ENCODE peak calls at places on chromosomes 1 and 21, in nine cellular contexts. One of them, this sample, is unnamed. For H3K36me3, the result is how much of the 10 kb centered on the place peaks cover.

GRCh38 chr1:101484896-101485412 is 248.1 kb downstream of the S1PR1 start:
- DNase-seq in body of pancreas: no peak
- DNase-seq in colonic mucosa: no peak
- DNase-seq in heart left ventricle: no peak
- DNase-seq in upper lobe of right lung: no peak
- DNase-seq in IMR-90: no peak
- DNase-seq in brain microvascular endothelial cell: no peak
- DNase-seq in thyroid gland: no peak
- DNase-seq in ascending aorta: no peak
- DNase-seq in this sample: no peak

GRCh38 chr1:94865369-94865768 is 45.2 kb downstream of the SLC44A3 start:
- DNase-seq in body of pancreas: peak
- DNase-seq in colonic mucosa: no peak
- DNase-seq in heart left ventricle: no peak
- DNase-seq in upper lobe of right lung: no peak
- DNase-seq in IMR-90: peak
- DNase-seq in brain microvascular endothelial cell: no peak
- DNase-seq in thyroid gland: no peak
- DNase-seq in ascending aorta: no peak
- DNase-seq in this sample: no peak

GRCh38 chr1:156500578-156500846 is at the start of gene MEF2D:
- DNase-seq in body of pancreas: no peak
- DNase-seq in colonic mucosa: no peak
- DNase-seq in heart left ventricle: no peak
- DNase-seq in upper lobe of right lung: no peak
- DNase-seq in IMR-90: no peak
- DNase-seq in brain microvascular endothelial cell: no peak
- DNase-seq in thyroid gland: peak
- DNase-seq in ascending aorta: no peak
- DNase-seq in this sample: no peak

GRCh38 chr1:168453056-168453455 is 90.7 kb downstream of the XCL2 start:
- DNase-seq in body of pancreas: no peak
- DNase-seq in colonic mucosa: no peak
- DNase-seq in heart left ventricle: no peak
- DNase-seq in upper lobe of right lung: no peak
- DNase-seq in IMR-90: no peak
- DNase-seq in brain microvascular endothelial cell: no peak
- DNase-seq in thyroid gland: no peak
- DNase-seq in ascending aorta: no peak
- DNase-seq in this sample: no peak

GRCh38 chr1:147077081-147077480 is 95.2 kb downstream of the PRKAB2 start:
- DNase-seq in body of pancreas: no peak
- DNase-seq in colonic mucosa: no peak
- DNase-seq in heart left ventricle: no peak
- DNase-seq in upper lobe of right lung: no peak
- DNase-seq in IMR-90: no peak
- DNase-seq in brain microvascular endothelial cell: no peak
- DNase-seq in thyroid gland: no peak
- DNase-seq in ascending aorta: no peak
- DNase-seq in this sample: no peak

GRCh38 chr1:68321084-68321685 is 88.9 kb upstream of the WLS start:
- DNase-seq in body of pancreas: peak
- DNase-seq in colonic mucosa: peak
- DNase-seq in heart left ventricle: peak
- DNase-seq in upper lobe of right lung: peak
- DNase-seq in IMR-90: peak
- DNase-seq in brain microvascular endothelial cell: peak
- DNase-seq in thyroid gland: peak
- DNase-seq in ascending aorta: peak
- DNase-seq in this sample: peak

GRCh38 chr1:37989381-37989930 is 366 bp downstream of the SF3A3 start:
- DNase-seq in body of pancreas: peak
- DNase-seq in colonic mucosa: peak
- DNase-seq in heart left ventricle: peak
- DNase-seq in upper lobe of right lung: peak
- DNase-seq in IMR-90: peak
- DNase-seq in brain microvascular endothelial cell: no peak
- DNase-seq in thyroid gland: no peak
- DNase-seq in ascending aorta: peak
- DNase-seq in this sample: peak

GRCh38 chr1:201690528-201690927 is 138.4 kb upstream of the IPO9 start:
- DNase-seq in body of pancreas: no peak
- DNase-seq in colonic mucosa: no peak
- DNase-seq in heart left ventricle: no peak
- DNase-seq in upper lobe of right lung: no peak
- DNase-seq in IMR-90: no peak
- DNase-seq in brain microvascular endothelial cell: no peak
- DNase-seq in thyroid gland: no peak
- DNase-seq in ascending aorta: no peak
- DNase-seq in this sample: no peak

GRCh38 chr1:224169876-224170275 is 13.2 kb upstream of the DEGS1 start:
- DNase-seq in body of pancreas: no peak
- DNase-seq in colonic mucosa: no peak
- DNase-seq in heart left ventricle: no peak
- DNase-seq in upper lobe of right lung: no peak
- DNase-seq in IMR-90: no peak
- DNase-seq in brain microvascular endothelial cell: no peak
- DNase-seq in thyroid gland: no peak
- DNase-seq in ascending aorta: no peak
- DNase-seq in this sample: no peak

GRCh38 chr21:15592271-15592860 is 137.4 kb upstream of the USP25 start:
- DNase-seq in body of pancreas: no peak
- DNase-seq in colonic mucosa: no peak
- DNase-seq in heart left ventricle: no peak
- DNase-seq in upper lobe of right lung: no peak
- DNase-seq in IMR-90: peak
- DNase-seq in brain microvascular endothelial cell: peak
- DNase-seq in thyroid gland: no peak
- DNase-seq in ascending aorta: no peak
- DNase-seq in this sample: peak

GRCh38 chr1:77282187-77282865 is 507 bp downstream of the AK5 start:
- DNase-seq in body of pancreas: peak
- DNase-seq in colonic mucosa: no peak
- DNase-seq in heart left ventricle: peak
- DNase-seq in upper lobe of right lung: peak
- DNase-seq in IMR-90: peak
- DNase-seq in brain microvascular endothelial cell: no peak
- DNase-seq in thyroid gland: peak
- DNase-seq in ascending aorta: no peak
- DNase-seq in this sample: no peak

GRCh38 chr21:31873696-31874599 is 1.1 kb downstream of the HUNK start:
- DNase-seq in body of pancreas: peak
- DNase-seq in colonic mucosa: peak
- DNase-seq in heart left ventricle: peak
- DNase-seq in upper lobe of right lung: peak
- DNase-seq in IMR-90: peak
- DNase-seq in brain microvascular endothelial cell: no peak
- DNase-seq in thyroid gland: peak
- DNase-seq in ascending aorta: no peak
- DNase-seq in this sample: peak

GRCh38 chr1:199272107-199272506 is 633.3 kb downstream of the PTPRC start:
- DNase-seq in body of pancreas: no peak
- DNase-seq in colonic mucosa: no peak
- DNase-seq in heart left ventricle: no peak
- DNase-seq in upper lobe of right lung: no peak
- DNase-seq in IMR-90: peak
- DNase-seq in brain microvascular endothelial cell: peak
- DNase-seq in thyroid gland: no peak
- DNase-seq in ascending aorta: no peak
- DNase-seq in this sample: no peak

GRCh38 chr1:16605213-16605525 is 8.2 kb downstream of the NBPF1 start:
- DNase-seq in body of pancreas: no peak
- DNase-seq in colonic mucosa: no peak
- DNase-seq in heart left ventricle: no peak
- DNase-seq in upper lobe of right lung: no peak
- DNase-seq in IMR-90: peak
- DNase-seq in brain microvascular endothelial cell: no peak
- DNase-seq in thyroid gland: no peak
- DNase-seq in ascending aorta: no peak
- DNase-seq in this sample: no peak

GRCh38 chr1:219771039-219771438 is 157.3 kb downstream of the SLC30A10 start:
- DNase-seq in body of pancreas: no peak
- DNase-seq in colonic mucosa: no peak
- DNase-seq in heart left ventricle: no peak
- DNase-seq in upper lobe of right lung: no peak
- DNase-seq in IMR-90: peak
- DNase-seq in brain microvascular endothelial cell: peak
- DNase-seq in thyroid gland: no peak
- DNase-seq in ascending aorta: no peak
- DNase-seq in this sample: no peak

GRCh38 chr1:86706018-86706417 is 1.6 kb downstream of the SH3GLB1 start:
- DNase-seq in body of pancreas: no peak
- DNase-seq in colonic mucosa: no peak
- DNase-seq in heart left ventricle: no peak
- DNase-seq in upper lobe of right lung: no peak
- DNase-seq in IMR-90: no peak
- DNase-seq in brain microvascular endothelial cell: no peak
- DNase-seq in thyroid gland: no peak
- DNase-seq in ascending aorta: no peak
- DNase-seq in this sample: no peak

GRCh38 chr1:5949761-5950100 is 42.5 kb downstream of the NPHP4 start:
- DNase-seq in body of pancreas: no peak
- DNase-seq in colonic mucosa: no peak
- DNase-seq in heart left ventricle: no peak
- DNase-seq in upper lobe of right lung: peak
- DNase-seq in IMR-90: no peak
- DNase-seq in brain microvascular endothelial cell: no peak
- DNase-seq in thyroid gland: no peak
- DNase-seq in ascending aorta: peak
- DNase-seq in this sample: no peak

GRCh38 chr1:230548357-230548756 is 93.9 kb upstream of the COG2 start:
- DNase-seq in body of pancreas: peak
- DNase-seq in colonic mucosa: peak
- DNase-seq in heart left ventricle: no peak
- DNase-seq in upper lobe of right lung: no peak
- DNase-seq in IMR-90: no peak
- DNase-seq in brain microvascular endothelial cell: no peak
- DNase-seq in thyroid gland: no peak
- DNase-seq in ascending aorta: no peak
- DNase-seq in this sample: no peak

GRCh38 chr1:30697571-30697970 is 25.8 kb downstream of the MATN1 start:
- DNase-seq in body of pancreas: no peak
- DNase-seq in colonic mucosa: no peak
- DNase-seq in heart left ventricle: peak
- DNase-seq in upper lobe of right lung: no peak
- DNase-seq in IMR-90: no peak
- DNase-seq in brain microvascular endothelial cell: no peak
- DNase-seq in thyroid gland: no peak
- DNase-seq in ascending aorta: no peak
- DNase-seq in this sample: no peak

GRCh38 chr1:103106426-103107321 is 1.6 kb downstream of the COL11A1 start:
- DNase-seq in body of pancreas: peak
- DNase-seq in colonic mucosa: no peak
- DNase-seq in heart left ventricle: no peak
- DNase-seq in upper lobe of right lung: peak
- DNase-seq in IMR-90: peak
- DNase-seq in brain microvascular endothelial cell: peak
- DNase-seq in thyroid gland: peak
- DNase-seq in ascending aorta: peak
- DNase-seq in this sample: peak

GRCh38 chr1:27503961-27504587 is 14.1 kb upstream of the WASF2 start:
- DNase-seq in body of pancreas: no peak
- DNase-seq in colonic mucosa: no peak
- DNase-seq in heart left ventricle: peak
- DNase-seq in upper lobe of right lung: no peak
- DNase-seq in IMR-90: peak
- DNase-seq in brain microvascular endothelial cell: no peak
- DNase-seq in thyroid gland: no peak
- DNase-seq in ascending aorta: peak
- DNase-seq in this sample: peak
- H3K4me3 ChIP-seq in body of pancreas: no peak
- H3K4me3 ChIP-seq in colonic mucosa: no peak
- H3K4me3 ChIP-seq in heart left ventricle: peak
- H3K4me3 ChIP-seq in upper lobe of right lung: peak
- H3K4me3 ChIP-seq in IMR-90: no peak
- H3K4me3 ChIP-seq in brain microvascular endothelial cell: no peak
- H3K4me3 ChIP-seq in thyroid gland: no peak
- H3K4me3 ChIP-seq in ascending aorta: no peak
- H3K4me3 ChIP-seq in this sample: no peak

DNA sequence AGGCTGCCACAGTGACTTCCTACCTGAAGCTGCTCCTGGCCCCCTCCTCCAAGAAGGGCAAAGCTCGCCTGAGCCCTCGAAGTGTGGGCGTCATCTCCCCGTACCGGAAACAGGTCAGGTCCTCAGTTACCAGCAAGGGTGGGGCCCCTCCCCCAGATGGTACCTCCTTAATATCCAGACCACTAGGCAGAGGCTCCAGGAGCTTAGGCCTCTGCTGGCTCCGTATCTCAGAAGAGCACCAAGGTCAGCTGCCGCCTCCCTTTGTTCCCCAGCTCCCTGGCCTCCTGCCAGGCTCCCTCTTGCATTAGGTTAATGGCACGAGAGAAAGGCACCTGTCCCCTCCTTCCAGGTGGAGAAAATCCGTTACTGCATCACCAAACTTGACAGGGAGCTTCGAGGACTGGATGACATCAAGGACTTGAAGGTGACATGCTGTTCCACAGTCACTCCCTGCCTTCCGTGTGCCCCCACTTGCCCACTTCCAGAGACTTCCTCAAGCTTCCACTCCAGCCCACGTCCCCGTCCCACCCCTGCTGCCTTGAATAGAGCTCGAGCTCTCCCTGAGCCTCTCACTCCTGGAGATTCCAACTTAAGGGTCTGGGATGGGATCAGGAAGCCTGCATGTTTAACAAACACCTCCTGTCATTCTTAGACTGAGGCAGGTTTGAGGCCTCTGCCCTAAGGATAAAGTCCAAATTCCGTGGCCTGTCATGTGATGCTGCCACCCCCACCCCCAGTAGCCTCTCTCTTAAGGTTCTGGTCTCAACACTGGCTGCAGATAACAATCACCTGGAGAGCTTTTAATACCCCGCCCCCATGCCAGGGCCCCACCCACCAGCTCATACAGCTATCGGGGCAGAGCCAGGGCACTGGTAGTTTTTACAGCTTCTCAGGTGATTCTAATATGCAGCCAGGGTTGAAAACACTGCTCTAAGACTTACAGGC is 8.3 kb downstream of the RHOC start:
- DNase-seq in body of pancreas: peak
- DNase-seq in colonic mucosa: peak
- DNase-seq in heart left ventricle: peak
- DNase-seq in upper lobe of right lung: no peak
- DNase-seq in IMR-90: no peak
- DNase-seq in brain microvascular endothelial cell: no peak
- DNase-seq in thyroid gland: peak
- DNase-seq in ascending aorta: no peak
- DNase-seq in this sample: peak
- H3K36me3 ChIP-seq in body of pancreas: under half
- H3K36me3 ChIP-seq in colonic mucosa: under half
- H3K36me3 ChIP-seq in heart left ventricle: under half
- H3K36me3 ChIP-seq in upper lobe of right lung: half or more
- H3K36me3 ChIP-seq in IMR-90: half or more
- H3K36me3 ChIP-seq in brain microvascular endothelial cell: half or more
- H3K36me3 ChIP-seq in thyroid gland: under half
- H3K36me3 ChIP-seq in ascending aorta: half or more
- H3K36me3 ChIP-seq in this sample: under half

GRCh38 chr1:155278689-155279160 is 1.5 kb downstream of the HCN3 start:
- DNase-seq in body of pancreas: no peak
- DNase-seq in colonic mucosa: no peak
- DNase-seq in heart left ventricle: no peak
- DNase-seq in upper lobe of right lung: no peak
- DNase-seq in IMR-90: peak
- DNase-seq in brain microvascular endothelial cell: no peak
- DNase-seq in thyroid gland: no peak
- DNase-seq in ascending aorta: no peak
- DNase-seq in this sample: no peak
- TF ChIP-seq CTCF in body of pancreas: no peak
- TF ChIP-seq CTCF in colonic mucosa: no peak
- TF ChIP-seq CTCF in heart left ventricle: no peak
- TF ChIP-seq CTCF in upper lobe of right lung: no peak
- TF ChIP-seq CTCF in IMR-90: no peak
- TF ChIP-seq CTCF in brain microvascular endothelial cell: no peak
- TF ChIP-seq CTCF in thyroid gland: no peak
- TF ChIP-seq CTCF in ascending aorta: no peak
- TF ChIP-seq CTCF in this sample: no peak

GRCh38 chr1:31715097-31715872 is 11.5 kb upstream of the COL16A1 start:
- DNase-seq in body of pancreas: peak
- DNase-seq in colonic mucosa: peak
- DNase-seq in heart left ventricle: peak
- DNase-seq in upper lobe of right lung: peak
- DNase-seq in IMR-90: peak
- DNase-seq in brain microvascular endothelial cell: peak
- DNase-seq in thyroid gland: peak
- DNase-seq in ascending aorta: peak
- DNase-seq in this sample: peak
- H3K4me3 ChIP-seq in body of pancreas: no peak
- H3K4me3 ChIP-seq in colonic mucosa: peak
- H3K4me3 ChIP-seq in heart left ventricle: peak
- H3K4me3 ChIP-seq in upper lobe of right lung: peak
- H3K4me3 ChIP-seq in IMR-90: peak
- H3K4me3 ChIP-seq in brain microvascular endothelial cell: peak
- H3K4me3 ChIP-seq in thyroid gland: no peak
- H3K4me3 ChIP-seq in ascending aorta: peak
- H3K4me3 ChIP-seq in this sample: peak